ENCODE peak calls at places on chromosomes 4 and X, in seven cellular contexts. One of them, this sample, is unnamed.

GRCh38 chr4:88040707-88041106 is 33.3 kb downstream of the PKD2 start:
- DNase-seq in amniotic epithelial cell: no peak
- DNase-seq in HS-5: no peak
- DNase-seq in stimulated activated CD4-positive, alpha-beta T cell treated with anti-CD3 and anti-CD28 coated beads, Interleukin-4, amount 100 ng/mL, for 48 hours: no peak
- DNase-seq in left lung: no peak
- DNase-seq in NCI-H345: no peak
- DNase-seq in astrocyte of the cerebellum: no peak
- DNase-seq in this sample: no peak

GRCh38 chr4:9812530-9813340 is 31.3 kb downstream of the DRD5 start:
- DNase-seq in left lung: no peak
- DNase-seq in amniotic epithelial cell: no peak
- DNase-seq in stimulated activated CD4-positive, alpha-beta T cell treated with anti-CD3 and anti-CD28 coated beads, Interleukin-4, amount 100 ng/mL, for 48 hours: no peak
- DNase-seq in HS-5: no peak
- DNase-seq in NCI-H345: no peak
- DNase-seq in astrocyte of the cerebellum: no peak
- DNase-seq in this sample: no peak

GRCh38 chr4:74531952-74532794 is 87.2 kb downstream of the AREG start:
- DNase-seq in stimulated activated CD4-positive, alpha-beta T cell treated with anti-CD3 and anti-CD28 coated beads, Interleukin-4, amount 100 ng/mL, for 48 hours: no peak
- DNase-seq in left lung: no peak
- DNase-seq in HS-5: peak; percentile 69
- DNase-seq in astrocyte of the cerebellum: peak; percentile 67
- DNase-seq in amniotic epithelial cell: peak; percentile 89
- DNase-seq in NCI-H345: peak; percentile 29
- DNase-seq in this sample: peak; percentile 87

GRCh38 chrX:140318306-140318705 is 186.6 kb downstream of the SOX3 start:
- DNase-seq in amniotic epithelial cell: peak; percentile 5
- DNase-seq in NCI-H345: no peak
- DNase-seq in stimulated activated CD4-positive, alpha-beta T cell treated with anti-CD3 and anti-CD28 coated beads, Interleukin-4, amount 100 ng/mL, for 48 hours: no peak
- DNase-seq in left lung: no peak
- DNase-seq in HS-5: peak; percentile 34
- DNase-seq in astrocyte of the cerebellum: peak; percentile 74
- DNase-seq in this sample: no peak

GRCh38 chr4:118811832-118812231 is 24.1 kb downstream of the SEC24D start:
- DNase-seq in amniotic epithelial cell: no peak
- DNase-seq in left lung: no peak
- DNase-seq in astrocyte of the cerebellum: no peak
- DNase-seq in stimulated activated CD4-positive, alpha-beta T cell treated with anti-CD3 and anti-CD28 coated beads, Interleukin-4, amount 100 ng/mL, for 48 hours: no peak
- DNase-seq in NCI-H345: no peak
- DNase-seq in HS-5: no peak
- DNase-seq in this sample: no peak

GRCh38 chr4:116016201-116016600 is 902.8 kb upstream of the NDST4 start:
- DNase-seq in stimulated activated CD4-positive, alpha-beta T cell treated with anti-CD3 and anti-CD28 coated beads, Interleukin-4, amount 100 ng/mL, for 48 hours: no peak
- DNase-seq in astrocyte of the cerebellum: peak; percentile 8
- DNase-seq in HS-5: peak; percentile 68
- DNase-seq in left lung: no peak
- DNase-seq in NCI-H345: no peak
- DNase-seq in amniotic epithelial cell: peak; percentile 1
- DNase-seq in this sample: peak; percentile 44

GRCh38 chrX:131783555-131784338 is 239.4 kb upstream of the STK26 start:
- DNase-seq in HS-5: no peak
- DNase-seq in NCI-H345: peak; percentile 33
- DNase-seq in astrocyte of the cerebellum: peak; percentile 92
- DNase-seq in left lung: peak; percentile 52
- DNase-seq in amniotic epithelial cell: no peak
- DNase-seq in stimulated activated CD4-positive, alpha-beta T cell treated with anti-CD3 and anti-CD28 coated beads, Interleukin-4, amount 100 ng/mL, for 48 hours: no peak
- DNase-seq in this sample: peak; percentile 89

GRCh38 chr4:119810001-119810400 is 181.4 kb upstream of the PDE5A start:
- DNase-seq in HS-5: no peak
- DNase-seq in astrocyte of the cerebellum: no peak
- DNase-seq in stimulated activated CD4-positive, alpha-beta T cell treated with anti-CD3 and anti-CD28 coated beads, Interleukin-4, amount 100 ng/mL, for 48 hours: no peak
- DNase-seq in amniotic epithelial cell: peak; percentile 10
- DNase-seq in left lung: no peak
- DNase-seq in NCI-H345: no peak
- DNase-seq in this sample: peak; percentile 50

GRCh38 chrX:96692911-96693310 is 8.3 kb downstream of the DIAPH2 start:
- DNase-seq in astrocyte of the cerebellum: no peak
- DNase-seq in stimulated activated CD4-positive, alpha-beta T cell treated with anti-CD3 and anti-CD28 coated beads, Interleukin-4, amount 100 ng/mL, for 48 hours: no peak
- DNase-seq in amniotic epithelial cell: no peak
- DNase-seq in NCI-H345: no peak
- DNase-seq in left lung: no peak
- DNase-seq in HS-5: no peak
- DNase-seq in this sample: no peak

GRCh38 chrX:124127496-124127895 is 166.0 kb downstream of the STAG2 start:
- DNase-seq in astrocyte of the cerebellum: no peak
- DNase-seq in NCI-H345: no peak
- DNase-seq in HS-5: no peak
- DNase-seq in amniotic epithelial cell: no peak
- DNase-seq in stimulated activated CD4-positive, alpha-beta T cell treated with anti-CD3 and anti-CD28 coated beads, Interleukin-4, amount 100 ng/mL, for 48 hours: no peak
- DNase-seq in left lung: no peak
- DNase-seq in this sample: no peak

GRCh38 chrX:88988796-88989195 is 241.8 kb downstream of the CPXCR1 start:
- DNase-seq in HS-5: no peak
- DNase-seq in astrocyte of the cerebellum: no peak
- DNase-seq in left lung: no peak
- DNase-seq in amniotic epithelial cell: no peak
- DNase-seq in stimulated activated CD4-positive, alpha-beta T cell treated with anti-CD3 and anti-CD28 coated beads, Interleukin-4, amount 100 ng/mL, for 48 hours: no peak
- DNase-seq in NCI-H345: no peak
- DNase-seq in this sample: no peak

GRCh38 chrX:124023838-124024238 is 62.3 kb downstream of the STAG2 start:
- DNase-seq in HS-5: no peak
- DNase-seq in left lung: no peak
- DNase-seq in astrocyte of the cerebellum: no peak
- DNase-seq in stimulated activated CD4-positive, alpha-beta T cell treated with anti-CD3 and anti-CD28 coated beads, Interleukin-4, amount 100 ng/mL, for 48 hours: no peak
- DNase-seq in amniotic epithelial cell: peak; percentile 58
- DNase-seq in NCI-H345: no peak
- DNase-seq in this sample: peak; percentile 41

GRCh38 chrX:150299579-150299978 is 63.5 kb upstream of the MAMLD1 start:
- DNase-seq in astrocyte of the cerebellum: no peak
- DNase-seq in stimulated activated CD4-positive, alpha-beta T cell treated with anti-CD3 and anti-CD28 coated beads, Interleukin-4, amount 100 ng/mL, for 48 hours: no peak
- DNase-seq in left lung: no peak
- DNase-seq in HS-5: no peak
- DNase-seq in amniotic epithelial cell: no peak
- DNase-seq in NCI-H345: no peak
- DNase-seq in this sample: no peak

GRCh38 chr4:27009539-27009938 is 148.9 kb downstream of the STIM2 start:
- DNase-seq in amniotic epithelial cell: no peak
- DNase-seq in NCI-H345: no peak
- DNase-seq in astrocyte of the cerebellum: peak; percentile 23
- DNase-seq in HS-5: no peak
- DNase-seq in left lung: no peak
- DNase-seq in stimulated activated CD4-positive, alpha-beta T cell treated with anti-CD3 and anti-CD28 coated beads, Interleukin-4, amount 100 ng/mL, for 48 hours: no peak
- DNase-seq in this sample: peak; percentile 84

GRCh38 chrX:16722481-16722880 is 3.1 kb downstream of the SYAP1 start:
- DNase-seq in left lung: no peak
- DNase-seq in NCI-H345: no peak
- DNase-seq in astrocyte of the cerebellum: no peak
- DNase-seq in stimulated activated CD4-positive, alpha-beta T cell treated with anti-CD3 and anti-CD28 coated beads, Interleukin-4, amount 100 ng/mL, for 48 hours: no peak
- DNase-seq in HS-5: no peak
- DNase-seq in amniotic epithelial cell: no peak
- DNase-seq in this sample: peak; percentile 15

GRCh38 chrX:16251782-16252181 is 84.5 kb downstream of the MAGEB17 start:
- DNase-seq in astrocyte of the cerebellum: no peak
- DNase-seq in NCI-H345: no peak
- DNase-seq in stimulated activated CD4-positive, alpha-beta T cell treated with anti-CD3 and anti-CD28 coated beads, Interleukin-4, amount 100 ng/mL, for 48 hours: no peak
- DNase-seq in HS-5: no peak
- DNase-seq in left lung: no peak
- DNase-seq in amniotic epithelial cell: no peak
- DNase-seq in this sample: no peak

GRCh38 chr4:155787113-155787710 is 28.4 kb downstream of the GUCY1B1 start:
- DNase-seq in HS-5: peak; percentile 26
- DNase-seq in astrocyte of the cerebellum: peak; percentile 39
- DNase-seq in stimulated activated CD4-positive, alpha-beta T cell treated with anti-CD3 and anti-CD28 coated beads, Interleukin-4, amount 100 ng/mL, for 48 hours: no peak
- DNase-seq in NCI-H345: peak; percentile 50
- DNase-seq in left lung: no peak
- DNase-seq in amniotic epithelial cell: peak; percentile 68
- DNase-seq in this sample: peak; percentile 70

GRCh38 chr4:61750810-61751209 is 550.7 kb downstream of the ADGRL3 start:
- DNase-seq in stimulated activated CD4-positive, alpha-beta T cell treated with anti-CD3 and anti-CD28 coated beads, Interleukin-4, amount 100 ng/mL, for 48 hours: no peak
- DNase-seq in amniotic epithelial cell: no peak
- DNase-seq in HS-5: no peak
- DNase-seq in left lung: no peak
- DNase-seq in NCI-H345: no peak
- DNase-seq in astrocyte of the cerebellum: no peak
- DNase-seq in this sample: no peak

GRCh38 chr4:26815686-26816085 is 45.0 kb upstream of the STIM2 start:
- DNase-seq in left lung: no peak
- DNase-seq in HS-5: no peak
- DNase-seq in NCI-H345: no peak
- DNase-seq in astrocyte of the cerebellum: no peak
- DNase-seq in stimulated activated CD4-positive, alpha-beta T cell treated with anti-CD3 and anti-CD28 coated beads, Interleukin-4, amount 100 ng/mL, for 48 hours: no peak
- DNase-seq in amniotic epithelial cell: no peak
- DNase-seq in this sample: no peak

GRCh38 chrX:13094780-13095425 is 50.5 kb upstream of the FAM9C start:
- DNase-seq in amniotic epithelial cell: peak; percentile 27
- DNase-seq in HS-5: no peak
- DNase-seq in stimulated activated CD4-positive, alpha-beta T cell treated with anti-CD3 and anti-CD28 coated beads, Interleukin-4, amount 100 ng/mL, for 48 hours: no peak
- DNase-seq in left lung: no peak
- DNase-seq in astrocyte of the cerebellum: no peak
- DNase-seq in NCI-H345: no peak
- DNase-seq in this sample: peak; percentile 24

This sample was measured in IMR-90.